ENCODE peak calls at places on chromosomes 5 and 9, in five cellular contexts. One of them, this sample, is unnamed.

GRCh38 chr9:123376218-123377071 is 20.4 kb downstream of the CRB2 start:
- DNase-seq in esophagus squamous epithelium: no peak
- DNase-seq in transverse colon: no peak
- DNase-seq in tibial nerve: no peak
- DNase-seq in adrenal gland: no peak
- DNase-seq in this sample: no peak

GRCh38 chr9:7042124-7042523 is 284.4 kb downstream of the KDM4C start:
- DNase-seq in esophagus squamous epithelium: no peak
- DNase-seq in transverse colon: no peak
- DNase-seq in tibial nerve: no peak
- DNase-seq in adrenal gland: no peak
- DNase-seq in this sample: no peak

GRCh38 chr5:125536582-125536981 is 790.1 kb upstream of the ZNF608 start:
- DNase-seq in esophagus squamous epithelium: no peak
- DNase-seq in transverse colon: no peak
- DNase-seq in tibial nerve: no peak
- DNase-seq in adrenal gland: no peak
- DNase-seq in this sample: no peak

GRCh38 chr5:90793183-90793582 is 234.6 kb downstream of the ADGRV1 start:
- DNase-seq in esophagus squamous epithelium: no peak
- DNase-seq in transverse colon: no peak
- DNase-seq in tibial nerve: no peak
- DNase-seq in adrenal gland: no peak
- DNase-seq in this sample: no peak

GRCh38 chr9:19946446-19947109 is 157.7 kb upstream of the SLC24A2 start:
- DNase-seq in esophagus squamous epithelium: no peak
- DNase-seq in transverse colon: no peak
- DNase-seq in tibial nerve: no peak
- DNase-seq in adrenal gland: no peak
- DNase-seq in this sample: peak

GRCh38 chr5:176732736-176733585 is 77.4 kb upstream of the UNC5A start:
- DNase-seq in esophagus squamous epithelium: no peak
- DNase-seq in transverse colon: no peak
- DNase-seq in tibial nerve: no peak
- DNase-seq in adrenal gland: no peak
- DNase-seq in this sample: no peak

GRCh38 chr5:83097582-83098265 is 20.4 kb downstream of the XRCC4 start:
- DNase-seq in esophagus squamous epithelium: no peak
- DNase-seq in transverse colon: no peak
- DNase-seq in tibial nerve: no peak
- DNase-seq in adrenal gland: no peak
- DNase-seq in this sample: no peak

GRCh38 chr9:89743576-89744254 is 138.9 kb downstream of the GADD45G start:
- DNase-seq in esophagus squamous epithelium: no peak
- DNase-seq in transverse colon: no peak
- DNase-seq in tibial nerve: no peak
- DNase-seq in adrenal gland: no peak
- DNase-seq in this sample: no peak

GRCh38 chr9:137348781-137349470 is 46.9 kb upstream of the NRARP start:
- DNase-seq in esophagus squamous epithelium: no peak
- DNase-seq in transverse colon: no peak
- DNase-seq in tibial nerve: no peak
- DNase-seq in adrenal gland: peak
- DNase-seq in this sample: no peak

DNA sequence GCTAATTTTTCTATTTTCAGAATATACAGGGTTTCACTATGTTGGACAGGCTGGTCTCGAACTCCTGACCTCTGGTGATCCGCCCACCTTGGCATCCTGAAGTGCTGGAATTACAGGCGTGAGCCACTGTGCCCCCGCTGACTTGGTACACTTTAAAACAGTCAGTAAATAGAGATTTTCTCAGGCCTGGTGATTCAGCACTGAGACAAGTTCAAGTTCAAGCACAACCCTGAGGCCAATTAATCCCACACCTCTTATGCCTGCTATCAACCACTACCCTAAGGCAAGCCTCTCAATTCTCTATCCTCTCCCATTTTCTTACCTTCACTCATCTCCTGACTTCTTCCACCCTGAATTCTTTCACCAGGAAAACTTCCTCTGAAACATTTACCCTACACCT is 18.9 kb downstream of the MUSK start:
- DNase-seq in esophagus squamous epithelium: no peak
- DNase-seq in transverse colon: no peak
- DNase-seq in tibial nerve: no peak
- DNase-seq in adrenal gland: no peak
- DNase-seq in this sample: no peak
- TF ChIP-seq CTCF in esophagus squamous epithelium: no peak
- TF ChIP-seq CTCF in transverse colon: no peak
- TF ChIP-seq CTCF in tibial nerve: no peak
- TF ChIP-seq CTCF in adrenal gland: no peak
- TF ChIP-seq CTCF in this sample: no peak

DNA sequence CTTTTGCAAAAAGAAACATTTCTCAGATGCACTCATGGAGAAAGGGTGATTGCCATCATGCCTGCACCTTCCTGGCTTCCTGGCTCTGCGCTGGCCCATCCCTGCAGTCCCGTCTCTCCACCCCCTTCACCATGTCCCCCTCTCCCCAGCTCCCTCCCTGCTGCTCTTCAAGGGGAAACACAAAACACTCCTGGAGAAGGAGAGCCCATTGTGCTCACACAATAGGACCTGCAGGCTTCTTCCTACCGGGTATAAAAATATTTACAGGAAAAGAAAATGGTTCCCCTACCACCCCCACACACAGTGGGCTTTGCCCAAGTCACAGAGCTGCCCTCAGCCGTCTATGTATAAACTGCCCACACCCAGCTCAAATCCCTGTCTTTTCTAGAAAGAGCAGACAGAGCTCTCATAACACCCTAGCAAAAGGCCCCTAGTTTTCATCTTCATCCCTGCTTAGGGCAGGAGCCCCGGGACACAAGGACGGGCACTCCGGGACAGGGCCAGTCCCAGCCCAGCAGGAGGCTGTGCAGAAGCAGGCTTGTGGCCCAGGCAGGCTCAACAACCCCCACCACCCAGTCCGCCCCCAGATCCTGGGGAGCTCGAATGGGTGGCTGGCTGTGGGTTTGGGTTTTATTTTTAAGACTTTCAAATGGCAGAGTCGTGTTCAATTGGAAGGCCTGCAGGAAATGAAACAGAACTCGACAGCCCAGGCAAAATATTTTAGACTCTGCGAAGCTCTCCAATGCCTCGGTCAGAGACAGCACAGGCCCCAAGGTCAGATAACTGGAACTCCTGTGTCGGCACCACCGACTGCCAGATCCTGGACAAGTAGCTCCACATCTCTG is 77.3 kb downstream of the LRSAM1 start:
- DNase-seq in esophagus squamous epithelium: no peak
- DNase-seq in transverse colon: no peak
- DNase-seq in tibial nerve: no peak
- DNase-seq in adrenal gland: peak
- DNase-seq in this sample: peak
- H3K27ac ChIP-seq in esophagus squamous epithelium: peak
- H3K27ac ChIP-seq in transverse colon: peak
- H3K27ac ChIP-seq in tibial nerve: peak
- H3K27ac ChIP-seq in adrenal gland: peak
- H3K27ac ChIP-seq in this sample: peak

GRCh38 chr9:130021123-130021522 is 21.9 kb downstream of the FNBP1 start:
- DNase-seq in esophagus squamous epithelium: no peak
- DNase-seq in transverse colon: no peak
- DNase-seq in tibial nerve: no peak
- DNase-seq in adrenal gland: no peak
- DNase-seq in this sample: no peak
- TF ChIP-seq POLR2A in esophagus squamous epithelium: no peak
- TF ChIP-seq POLR2A in transverse colon: no peak
- TF ChIP-seq POLR2A in tibial nerve: no peak
- TF ChIP-seq POLR2A in adrenal gland: no peak
- TF ChIP-seq POLR2A in this sample: no peak

GRCh38 chr5:79133657-79134451 is 22.2 kb downstream of the BHMT start:
- DNase-seq in esophagus squamous epithelium: no peak
- DNase-seq in transverse colon: peak
- DNase-seq in tibial nerve: peak
- DNase-seq in adrenal gland: peak
- DNase-seq in this sample: peak
- TF ChIP-seq CTCF in esophagus squamous epithelium: peak
- TF ChIP-seq CTCF in transverse colon: peak
- TF ChIP-seq CTCF in tibial nerve: peak
- TF ChIP-seq CTCF in adrenal gland: peak
- TF ChIP-seq CTCF in this sample: peak